ENCODE peak calls at places on chromosomes 11 and 22, in seven cellular contexts. R is SK-N-SH, P is GM12891, C is H1, D is HepG2, Q is GM12878, W is K562. F is an unnamed sample.

GRCh38 chr11:15071556-15072255 is 1.7 kb upstream of the CALCB start:
- DNase-seq in R (no peak), P (no peak), C (no peak), D (no peak), Q (no peak), W (no peak), F (no peak)

GRCh38 chr22:44206696-44207095 is 26.0 kb downstream of the PARVG start:
- DNase-seq in R (peak), P (no peak), C (no peak), D (no peak), Q (no peak), W (no peak), F (no peak)

GRCh38 chr11:69836401-69836800 is 17.2 kb upstream of the FGF3 start:
- DNase-seq in R (no peak), P (no peak), C (no peak), D (no peak), Q (no peak), W (no peak), F (no peak)

GRCh38 chr11:32090774-32091370 is at the start of gene RCN1:
- DNase-seq in R (peak), P (peak), C (peak), D (peak), Q (no peak), W (peak), F (peak)

GRCh38 chr11:12284321-12285050 is 92.9 kb upstream of the PARVA start:
- DNase-seq in R (peak), P (no peak), C (peak), D (no peak), Q (no peak), W (no peak), F (no peak)

GRCh38 chr11:78277314-78277994 is 88.7 kb downstream of the USP35 start:
- DNase-seq in R (no peak), P (no peak), C (no peak), D (peak), Q (no peak), W (no peak), F (no peak)

GRCh38 chr22:41524809-41525449 is 19.3 kb downstream of the POLR3H start:
- DNase-seq in R (no peak), P (peak), C (no peak), D (no peak), Q (no peak), W (no peak), F (no peak)

GRCh38 chr11:46120361-46120710 is 918 bp downstream of the PHF21A start:
- DNase-seq in R (no peak), P (no peak), C (no peak), D (no peak), Q (no peak), W (no peak), F (no peak)

GRCh38 chr11:73989156-73989555 is 6.5 kb upstream of the UCP2 start:
- DNase-seq in R (no peak), P (no peak), C (no peak), D (no peak), Q (no peak), W (peak), F (no peak)

GRCh38 chr11:65778901-65779668 is 1.7 kb downstream of the AP5B1 start:
- DNase-seq in R (peak), P (no peak), C (no peak), D (no peak), Q (no peak), W (no peak), F (no peak)

GRCh38 chr11:12680246-12680939 is 6.2 kb downstream of the TEAD1 start:
- DNase-seq in R (peak), P (no peak), C (peak), D (peak), Q (no peak), W (peak), F (no peak)

GRCh38 chr11:70782401-70782913 is 384.1 kb downstream of the CTTN start:
- DNase-seq in R (no peak), P (no peak), C (no peak), D (no peak), Q (no peak), W (no peak), F (no peak)

GRCh38 chr22:29726512-29727247 is 6.9 kb downstream of the CABP7 start:
- DNase-seq in R (no peak), P (no peak), C (no peak), D (no peak), Q (no peak), W (no peak), F (no peak)

GRCh38 chr22:39592104-39593060 is 21.8 kb downstream of the CACNA1I start:
- DNase-seq in R (peak), P (no peak), C (no peak), D (no peak), Q (no peak), W (no peak), F (no peak)

GRCh38 chr22:46069518-46070214 is 80.7 kb upstream of the PPARA start:
- DNase-seq in R (peak), P (no peak), C (no peak), D (no peak), Q (no peak), W (no peak), F (no peak)

GRCh38 chr22:40739723-40740122 is 60.4 kb downstream of the MCHR1 start:
- DNase-seq in R (no peak), P (no peak), C (no peak), D (no peak), Q (no peak), W (no peak), F (no peak)

DNA sequence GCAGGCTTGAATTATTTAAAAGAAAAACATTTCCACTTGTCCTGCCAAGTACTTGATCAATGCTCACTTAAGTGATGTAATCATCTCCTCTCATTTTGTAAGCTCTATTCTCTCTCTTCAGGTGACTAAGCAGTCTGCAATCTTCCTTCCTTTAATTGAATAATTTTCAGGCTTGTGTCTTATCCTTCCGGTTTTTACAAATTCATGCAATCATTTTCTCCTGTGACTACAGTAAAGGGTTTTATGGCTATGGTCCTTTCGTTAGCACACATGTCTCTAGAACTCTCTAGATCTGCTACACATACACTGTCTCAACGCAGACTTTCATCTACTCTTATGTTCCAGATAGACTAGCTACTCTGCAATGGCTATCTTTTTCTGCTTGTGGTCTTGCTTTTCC is 12.5 kb upstream of the UPB1 start:
- DNase-seq in R (no peak), P (no peak), C (no peak), D (no peak), Q (no peak), W (no peak), F (no peak)
- TF ChIP-seq POLR2AphosphoS5 in R (no peak), P (no peak), C (no peak), D (no peak), Q (no peak), W (no peak), F (no peak)

GRCh38 chr11:19237813-19238212 is 2.9 kb downstream of the E2F8 start:
- DNase-seq in R (no peak), P (no peak), C (no peak), D (peak), Q (no peak), W (no peak), F (no peak)
- TF ChIP-seq TAF1 in R (no peak), P (no peak), C (no peak), D (no peak), Q (no peak), W (no peak), F (no peak)

GRCh38 chr11:8721740-8722139 is 39.1 kb downstream of the RPL27A start:
- DNase-seq in R (no peak), P (no peak), C (no peak), D (no peak), Q (no peak), W (no peak), F (no peak)
- TF ChIP-seq POLR2AphosphoS5 in R (no peak), P (no peak), C (no peak), D (no peak), Q (no peak), W (no peak), F (no peak)

GRCh38 chr11:43923327-43924111 is 18.9 kb upstream of the C11orf96 start:
- DNase-seq in R (peak), P (no peak), C (no peak), D (no peak), Q (no peak), W (no peak), F (no peak)
- TF ChIP-seq TAF1 in R (no peak), P (no peak), C (no peak), D (no peak), Q (no peak), W (no peak), F (no peak)

GRCh38 chr11:925496-926301 is at the start of gene AP2A2:
- DNase-seq in R (peak), P (peak), C (peak), D (peak), Q (no peak), W (peak), F (peak)
- TF ChIP-seq POLR2AphosphoS5 in R (no peak), P (no peak), C (no peak), D (peak), Q (peak), W (peak), F (no peak)

GRCh38 chr11:16605440-16605970 is 132.9 kb upstream of the C11orf58 start:
- DNase-seq in R (peak), P (no peak), C (no peak), D (no peak), Q (no peak), W (peak), F (no peak)

GRCh38 chr11:16605971-16606783 is 132.3 kb upstream of the C11orf58 start:
- DNase-seq in R (peak), P (peak), C (peak), D (peak), Q (peak), W (peak), F (peak)

GRCh38 chr11:16603890-16604783 is 134.3 kb upstream of the C11orf58 start:
- DNase-seq in R (peak), P (no peak), C (peak), D (no peak), Q (no peak), W (peak), F (no peak)

GRCh38 chr11:16603245-16603644 is 135.2 kb upstream of the C11orf58 start:
- DNase-seq in R (no peak), P (no peak), C (no peak), D (no peak), Q (no peak), W (peak), F (no peak)

DNA sequence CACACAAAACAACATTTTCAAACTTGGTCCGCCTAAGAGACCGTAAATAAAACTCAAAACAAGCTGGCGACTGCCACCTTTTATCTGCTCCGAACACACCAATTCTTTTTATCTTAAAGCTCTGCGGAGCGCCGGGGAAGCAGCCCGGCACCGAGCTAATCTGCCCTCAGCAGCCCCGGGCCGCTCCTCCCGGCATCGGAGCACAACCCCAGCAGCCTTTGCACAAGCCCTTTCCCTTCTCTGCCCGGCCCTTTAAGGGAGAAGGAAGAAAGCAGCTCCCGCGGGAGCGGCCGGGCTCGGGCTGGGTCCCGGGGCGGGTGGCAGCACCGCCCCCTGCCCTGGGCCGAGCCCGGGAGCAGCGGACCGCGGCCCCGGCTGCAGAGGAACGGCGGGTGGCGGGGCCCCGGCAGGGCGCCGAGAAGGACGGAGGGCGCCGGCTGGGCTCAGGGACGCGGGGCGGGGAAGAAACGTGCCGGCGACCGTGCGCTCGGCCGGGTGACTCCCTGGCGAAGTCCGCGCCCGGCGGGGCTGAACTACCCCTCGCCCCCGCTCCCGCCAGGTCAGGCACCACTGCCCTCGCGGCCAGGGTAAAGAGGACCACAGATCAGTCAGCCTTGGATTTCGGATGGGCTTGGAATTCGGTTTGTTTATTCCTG is 133.5 kb upstream of the C11orf58 start:
- DNase-seq in R (peak), P (no peak), C (peak), D (no peak), Q (no peak), W (peak), F (no peak)
- TF ChIP-seq TAF1 in R (no peak), P (no peak), C (no peak), D (no peak), Q (no peak), W (peak), F (no peak)

GRCh38 chr11:115709297-115709696 is 205.1 kb upstream of the CADM1 start:
- DNase-seq in R (no peak), P (no peak), C (no peak), D (no peak), Q (peak), W (no peak), F (no peak)
- TF ChIP-seq POLR2AphosphoS5 in R (no peak), P (no peak), C (no peak), D (no peak), Q (no peak), W (no peak), F (no peak)

GRCh38 chr11:124745835-124746620 is 6.0 kb downstream of the VSIG2 start:
- DNase-seq in R (no peak), P (peak), C (peak), D (no peak), Q (no peak), W (no peak), F (peak)

GRCh38 chr11:124743050-124743449 is 3.3 kb downstream of the NRGN start:
- DNase-seq in R (no peak), P (no peak), C (no peak), D (no peak), Q (no peak), W (no peak), F (no peak)

GRCh38 chr11:124747406-124748099 is 4.5 kb downstream of the VSIG2 start:
- DNase-seq in R (no peak), P (no peak), C (no peak), D (no peak), Q (no peak), W (no peak), F (no peak)

GRCh38 chr11:124746621-124747243 is 5.3 kb downstream of the VSIG2 start:
- DNase-seq in R (peak), P (peak), C (peak), D (peak), Q (peak), W (peak), F (peak)

GRCh38 chr11:124745270-124745834 is 5.6 kb downstream of the NRGN start:
- DNase-seq in R (no peak), P (no peak), C (peak), D (no peak), Q (no peak), W (no peak), F (no peak)
- TF ChIP-seq TAF1 in R (no peak), P (no peak), C (no peak), D (no peak), Q (no peak), W (no peak), F (no peak)

DNA sequence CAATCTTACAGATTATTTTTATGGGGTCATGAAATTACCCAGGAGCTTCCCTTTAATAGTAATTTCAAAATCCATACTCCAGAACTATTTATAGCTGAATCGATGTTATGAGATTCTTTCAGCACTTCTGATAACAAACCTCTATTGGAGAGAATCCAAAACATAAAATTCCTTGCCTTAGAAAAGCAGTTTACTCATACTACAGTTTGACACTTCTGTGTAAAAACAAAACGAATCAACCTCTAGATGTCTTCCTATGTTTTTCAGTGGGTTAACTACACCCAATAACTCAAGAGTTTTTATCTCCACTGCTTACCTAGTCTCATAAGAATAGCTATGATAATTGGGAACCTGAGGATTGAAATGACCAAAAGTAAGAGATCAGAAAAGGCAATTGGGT is 35.6 kb downstream of the KIF18A start:
- DNase-seq in R (no peak), P (no peak), C (no peak), D (no peak), Q (no peak), W (no peak), F (no peak)
- TF ChIP-seq POLR2AphosphoS5 in R (no peak), P (no peak), C (no peak), D (no peak), Q (no peak), W (no peak), F (no peak)

F was measured in GM12892.